ENCODE peak calls at places on chromosome 6, in ten cellular contexts. B, H, S, O, X, P, F, Z, J and N are unnamed samples.
A peak's percentile ranks its signal among the peaks of the same experiment; 100 is the strongest.

GRCh38 chr6:163872335-163872734 is 457.8 kb downstream of the QKI start:
- DNase-seq in B (no peak), H (no peak), S (peak; percentile 70), O (peak; percentile 81), X (no peak), P (no peak), F (no peak), Z (no peak), J (no peak), N (no peak)

GRCh38 chr6:16832721-16833120 is 71.5 kb upstream of the ATXN1 start:
- DNase-seq in B (no peak), H (no peak), S (no peak), O (no peak), X (no peak), P (no peak), F (no peak), Z (no peak), J (no peak), N (no peak)

GRCh38 chr6:112640895-112641294 is 293.8 kb downstream of the RFPL4B start:
- DNase-seq in B (no peak), H (no peak), S (peak; percentile 79), O (peak; percentile 82), X (no peak), P (no peak), F (no peak), Z (no peak), J (no peak), N (no peak)

GRCh38 chr6:135739288-135739687 is 112.2 kb upstream of the PDE7B start:
- DNase-seq in B (no peak), H (no peak), S (peak; percentile 89), O (peak; percentile 81), X (no peak), P (no peak), F (no peak), Z (no peak), J (no peak), N (no peak)

GRCh38 chr6:117506180-117506835 is 23.8 kb downstream of the DCBLD1 start:
- DNase-seq in B (no peak), H (no peak), S (peak; percentile 81), O (peak; percentile 25), X (no peak), P (no peak), F (no peak), Z (no peak), J (no peak), N (no peak)

GRCh38 chr6:38632490-38632889 is 7.2 kb downstream of the BTBD9 start:
- DNase-seq in B (no peak), H (no peak), S (no peak), O (no peak), X (no peak), P (no peak), F (no peak), Z (no peak), J (no peak), N (no peak)

GRCh38 chr6:132341646-132342045 is 59.6 kb downstream of the MOXD1 start:
- DNase-seq in B (no peak), H (no peak), S (peak; percentile 57), O (no peak), X (no peak), P (no peak), F (no peak), Z (no peak), J (no peak), N (no peak)

GRCh38 chr6:93675856-93676255 is 256.5 kb upstream of the EPHA7 start:
- DNase-seq in B (no peak), H (no peak), S (peak; percentile 20), O (no peak), X (no peak), P (no peak), F (no peak), Z (no peak), J (no peak), N (no peak)

GRCh38 chr6:10633216-10633615 is 61.2 kb downstream of the C6orf52 start:
- DNase-seq in B (no peak), H (no peak), S (peak; percentile 85), O (peak; percentile 91), X (no peak), P (no peak), F (no peak), Z (no peak), J (peak; percentile 37), N (no peak)

GRCh38 chr6:37794825-37795224 is 24.7 kb upstream of the ZFAND3 start:
- DNase-seq in B (no peak), H (no peak), S (peak; percentile 39), O (peak; percentile 48), X (no peak), P (no peak), F (no peak), Z (no peak), J (no peak), N (no peak)

GRCh38 chr6:82246802-82247633 is 526 bp downstream of the IBTK start:
- DNase-seq in B (peak; percentile 52), H (peak; percentile 19), S (peak; percentile 40), O (peak; percentile 41), X (no peak), P (no peak), F (peak; percentile 41), Z (peak; percentile 37), J (peak; percentile 69), N (peak; percentile 89)

GRCh38 chr6:150692604-150693003 is 92.9 kb downstream of the PLEKHG1 start:
- DNase-seq in B (no peak), H (no peak), S (no peak), O (no peak), X (no peak), P (no peak), F (no peak), Z (no peak), J (no peak), N (no peak)

GRCh38 chr6:41419385-41419784 is 84.0 kb downstream of the NCR2 start:
- DNase-seq in B (no peak), H (no peak), S (no peak), O (no peak), X (no peak), P (no peak), F (no peak), Z (no peak), J (no peak), N (no peak)

GRCh38 chr6:26003102-26003694 is 40.6 kb downstream of the TRIM38 start:
- DNase-seq in B (peak; percentile 85), H (no peak), S (peak; percentile 57), O (peak; percentile 45), X (peak; percentile 53), P (peak; percentile 65), F (peak; percentile 66), Z (peak; percentile 66), J (peak; percentile 80), N (peak; percentile 52)

GRCh38 chr6:25889877-25890853 is 16.1 kb upstream of the SLC17A3 start:
- DNase-seq in B (peak; percentile 22), H (no peak), S (peak; percentile 14), O (peak; percentile 52), X (peak; percentile 14), P (no peak), F (no peak), Z (peak; percentile 54), J (peak; percentile 66), N (no peak)

GRCh38 chr6:88302769-88303230 is 136.7 kb upstream of the CNR1 start:
- DNase-seq in B (no peak), H (no peak), S (peak; percentile 35), O (no peak), X (no peak), P (no peak), F (no peak), Z (no peak), J (no peak), N (no peak)

GRCh38 chr6:56484669-56485068 is 158.0 kb downstream of the DST start:
- DNase-seq in B (no peak), H (no peak), S (peak; percentile 35), O (peak; percentile 74), X (no peak), P (no peak), F (no peak), Z (no peak), J (no peak), N (no peak)

GRCh38 chr6:159233365-159234101 is 64.3 kb downstream of the FNDC1 start:
- DNase-seq in B (no peak), H (no peak), S (no peak), O (no peak), X (no peak), P (no peak), F (no peak), Z (no peak), J (no peak), N (no peak)

GRCh38 chr6:130761286-130761685 is 65.9 kb upstream of the SMLR1 start:
- DNase-seq in B (no peak), H (no peak), S (no peak), O (no peak), X (no peak), P (no peak), F (no peak), Z (no peak), J (no peak), N (no peak)

GRCh38 chr6:43488667-43489276 is 11.4 kb downstream of the TJAP1 start:
- DNase-seq in B (no peak), H (no peak), S (peak; percentile 38), O (peak; percentile 55), X (no peak), P (no peak), F (no peak), Z (no peak), J (no peak), N (no peak)

GRCh38 chr6:44022296-44022661 is 105.0 kb downstream of the MRPL14 start:
- DNase-seq in B (no peak), H (no peak), S (peak; percentile 54), O (no peak), X (no peak), P (no peak), F (no peak), Z (no peak), J (no peak), N (peak; percentile 76)

GRCh38 chr6:11714116-11714797 is 64.3 kb downstream of the ADTRP start:
- DNase-seq in B (no peak), H (no peak), S (no peak), O (no peak), X (no peak), P (peak; percentile 52), F (no peak), Z (no peak), J (no peak), N (no peak)

GRCh38 chr6:31169123-31169857 is 1.2 kb downstream of the POU5F1 start:
- DNase-seq in B (no peak), H (no peak), S (no peak), O (peak; percentile 5), X (no peak), P (no peak), F (no peak), Z (peak; percentile 10), J (no peak), N (no peak)

GRCh38 chr6:164695896-164696295 is 613.5 kb downstream of the C6orf118 start:
- DNase-seq in B (no peak), H (no peak), S (no peak), O (no peak), X (no peak), P (no peak), F (no peak), Z (no peak), J (no peak), N (no peak)

GRCh38 chr6:2763876-2764540 is 1.2 kb upstream of the WRNIP1 start:
- DNase-seq in B (no peak), H (no peak), S (no peak), O (no peak), X (no peak), P (no peak), F (no peak), Z (peak; percentile 52), J (peak; percentile 13), N (peak; percentile 84)